ENCODE peak calls at places on chromosomes 13 and 19, in eight cellular contexts. U, A, X, O, Q, B, E and W are unnamed samples.

GRCh38 chr13:101565327-101565726 is 112.9 kb downstream of the ITGBL1 start:
- DNase-seq in Q (no peak), A (no peak), B (no peak), E (no peak), X (no peak), O (no peak), U (no peak), W (no peak)

GRCh38 chr13:34700155-34700554 is 241.9 kb upstream of the NBEA start:
- DNase-seq in X (no peak), A (no peak), Q (no peak), U (no peak), E (no peak), B (no peak), O (no peak), W (no peak)

GRCh38 chr19:1164684-1165531 is 9.2 kb downstream of the SBNO2 start:
- DNase-seq in O (no peak), E (no peak), X (no peak), U (no peak), Q (no peak), A (no peak), B (no peak), W (no peak)

GRCh38 chr19:6835501-6835900 is 51.9 kb upstream of the ADGRE1 start:
- DNase-seq in O (no peak), B (no peak), U (no peak), Q (no peak), X (no peak), A (no peak), E (no peak), W (no peak)

GRCh38 chr19:24073807-24074206 is 13.2 kb upstream of the ZNF254 start:
- DNase-seq in E (no peak), A (no peak), O (no peak), Q (no peak), U (no peak), B (no peak), X (no peak), W (no peak)

GRCh38 chr13:40986328-40986856 is 32.7 kb downstream of the ELF1 start:
- DNase-seq in A (peak; percentile 30), B (no peak), Q (no peak), U (no peak), E (no peak), O (no peak), X (no peak), W (no peak)

GRCh38 chr13:106569233-106570095 is 1.5 kb upstream of the ARGLU1 start:
- DNase-seq in U (no peak), O (no peak), X (no peak), B (no peak), Q (no peak), E (no peak), A (no peak), W (no peak)

GRCh38 chr13:65966991-65967451 is 1263.1 kb downstream of the PCDH9 start:
- DNase-seq in B (no peak), O (no peak), A (peak; percentile 5), U (peak; percentile 45), X (no peak), E (no peak), Q (peak; percentile 60), W (no peak)

GRCh38 chr19:49690656-49691242 is at the start of gene CPT1C:
- DNase-seq in B (peak; percentile 88), U (peak; percentile 63), E (no peak), Q (no peak), O (no peak), A (peak; percentile 60), X (peak; percentile 83), W (no peak)

GRCh38 chr19:18418725-18419194 is 438 bp upstream of the SSBP4 start:
- DNase-seq in O (no peak), B (peak; percentile 81), Q (no peak), U (no peak), E (no peak), A (no peak), X (no peak), W (no peak)

GRCh38 chr19:12994701-12995595 is at the start of gene NFIX:
- DNase-seq in O (no peak), U (no peak), B (peak; percentile 80), Q (no peak), A (no peak), X (peak; percentile 86), E (no peak), W (no peak)

GRCh38 chr19:46975918-46976782 is 43.5 kb upstream of the NPAS1 start:
- DNase-seq in O (peak; percentile 96), A (peak; percentile 99), E (peak; percentile 99), U (peak; percentile 86), Q (peak; percentile 3), B (peak; percentile 97), X (peak; percentile 84), W (peak; percentile 41)

GRCh38 chr19:12641456-12641855 is 25.1 kb downstream of the MAN2B1 start:
- DNase-seq in E (no peak), A (no peak), U (no peak), O (no peak), X (no peak), Q (no peak), B (no peak), W (no peak)

GRCh38 chr19:3108775-3109174 is 14.6 kb downstream of the GNA11 start:
- DNase-seq in A (peak; percentile 25), O (no peak), U (peak; percentile 66), Q (no peak), E (no peak), B (peak; percentile 80), X (no peak), W (peak; percentile 52)
- TF ChIP-seq CTCF in A (peak; percentile 74), O (peak; percentile 87), U (peak; percentile 72), Q (peak; percentile 95), E (peak; percentile 91), B (peak; percentile 58), X (peak; percentile 79), W (no peak)

GRCh38 chr19:15419413-15420025 is 731 bp upstream of the AKAP8L start:
- DNase-seq in Q (no peak), B (no peak), O (no peak), U (no peak), E (no peak), X (no peak), A (no peak), W (no peak)
- TF ChIP-seq CTCF in Q (no peak), B (no peak), O (no peak), U (no peak), E (no peak), X (no peak), A (no peak), W (no peak)

GRCh38 chr19:33947565-33947964 is 150.9 kb downstream of the KCTD15 start:
- DNase-seq in U (no peak), Q (no peak), O (no peak), X (no peak), E (no peak), B (no peak), A (no peak), W (no peak)
- TF ChIP-seq CTCF in U (no peak), Q (peak; percentile 40), O (no peak), X (no peak), E (peak; percentile 16), B (no peak), A (no peak), W (no peak)

DNA sequence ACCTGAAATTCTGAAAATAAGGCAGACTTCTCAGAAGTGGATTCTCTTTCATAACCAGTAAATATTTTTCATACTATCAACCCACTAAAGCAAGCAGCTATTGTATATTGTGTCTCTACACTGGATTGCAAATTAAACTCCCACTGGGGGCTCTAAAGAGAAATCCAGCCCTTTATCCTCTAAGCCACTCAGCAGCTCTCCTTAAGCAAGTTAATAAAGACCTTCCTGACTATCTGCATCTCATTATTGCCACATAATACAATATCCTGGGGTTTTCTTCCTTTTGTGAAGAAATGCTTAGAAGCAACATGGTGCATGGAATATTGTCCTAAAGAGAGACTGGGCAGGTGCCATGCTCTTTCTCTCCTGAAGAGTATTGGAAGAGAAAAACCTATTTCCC is 521.3 kb downstream of the MYO16 start:
- DNase-seq in U (no peak), X (no peak), O (no peak), B (no peak), Q (no peak), E (no peak), A (no peak), W (no peak)
- TF ChIP-seq CTCF in U (no peak), X (no peak), O (no peak), B (no peak), Q (no peak), E (no peak), A (no peak), W (no peak)

GRCh38 chr13:52665325-52665724 is 12.7 kb downstream of the SUGT1 start:
- DNase-seq in Q (peak; percentile 16), A (no peak), B (no peak), U (no peak), E (no peak), O (no peak), X (no peak), W (no peak)
- TF ChIP-seq CTCF in Q (peak; percentile 54), A (peak; percentile 40), B (no peak), U (peak; percentile 42), E (peak; percentile 37), O (no peak), X (no peak), W (no peak)

DNA sequence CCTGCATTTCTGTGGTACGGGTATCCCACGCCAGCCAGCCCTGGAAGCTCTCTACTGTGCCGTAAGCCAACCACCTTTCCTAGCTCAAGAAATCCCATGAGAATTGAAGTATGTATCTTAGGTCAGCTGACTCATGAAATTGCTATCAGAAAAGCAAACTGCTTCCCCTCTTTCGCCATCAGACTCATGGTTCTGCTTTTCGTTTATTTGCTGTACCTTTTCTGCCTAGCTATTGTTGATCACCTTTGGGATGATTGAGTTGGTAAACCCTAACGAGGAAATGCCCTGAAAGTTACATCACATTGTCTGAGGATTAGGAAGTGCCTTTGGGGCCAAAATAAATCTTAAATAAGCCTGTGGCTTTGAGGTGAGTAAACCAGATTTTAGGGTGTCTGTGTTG is at the start of gene ADGRE3:
- DNase-seq in X (no peak), U (no peak), Q (no peak), O (no peak), A (no peak), B (no peak), E (no peak), W (no peak)
- TF ChIP-seq CTCF in X (no peak), U (no peak), Q (no peak), O (no peak), A (no peak), B (no peak), E (no peak), W (no peak)

DNA sequence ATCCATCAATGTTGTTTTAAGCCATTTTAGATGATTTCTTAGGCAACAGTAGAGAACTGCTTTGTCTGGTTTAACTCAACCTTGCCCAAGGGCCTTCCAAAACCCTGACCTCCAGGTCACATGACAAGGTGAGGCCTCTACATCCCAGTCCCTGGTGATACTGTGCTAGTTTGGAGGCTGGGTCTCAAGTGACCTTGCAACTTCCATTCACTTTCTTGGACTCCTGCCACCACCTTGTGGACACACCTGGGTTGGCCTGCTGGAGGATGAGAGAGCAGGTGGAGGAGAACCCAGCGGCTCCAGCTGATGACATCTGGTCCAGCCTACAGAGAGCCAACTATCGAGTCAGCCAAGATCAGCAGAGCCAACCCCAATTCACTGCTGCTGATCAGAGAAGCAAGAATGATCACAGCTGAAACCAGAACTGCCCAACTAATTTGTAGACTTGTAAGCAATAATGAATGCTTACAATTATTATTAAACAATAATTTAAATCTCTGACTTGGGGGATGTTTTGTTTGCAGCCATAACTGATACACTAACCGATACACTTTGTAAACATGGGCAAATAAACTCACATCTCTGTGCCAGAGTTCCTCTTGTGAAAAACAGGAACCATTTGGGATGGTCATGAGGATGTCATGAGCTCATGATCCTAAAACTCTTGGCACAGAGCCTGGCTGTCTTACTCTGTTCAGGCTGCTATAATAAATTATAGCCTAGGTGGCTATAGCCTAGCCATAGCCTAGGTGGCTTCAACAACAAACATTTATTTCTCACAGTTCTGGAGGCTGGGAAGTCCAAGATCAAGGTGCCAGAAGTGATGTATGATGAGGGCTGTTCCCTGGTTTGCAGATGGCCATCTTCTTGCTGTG is 11.5 kb downstream of the FAM187B start:
- DNase-seq in U (peak; percentile 62), A (no peak), E (no peak), B (no peak), Q (no peak), X (no peak), O (no peak), W (no peak)
- TF ChIP-seq CTCF in U (peak; percentile 47), A (no peak), E (no peak), B (no peak), Q (no peak), X (no peak), O (no peak), W (no peak)